ENCODE peak calls at places on chromosomes 4 and X, in eight cellular contexts. P is AG10803, K is fibroblast of lung, A is left ventricle myocardium inferior, E is IMR-90, L is psoas muscle, R is heart left ventricle, D is endothelial cell of umbilical vein. M is an unnamed sample.

GRCh38 chrX:46838482-46838857 is 1.6 kb downstream of the RP2 start:
- DNase-seq in E (peak), D (no peak), R (no peak), A (no peak), L (no peak), P (no peak), K (no peak), M (no peak)

GRCh38 chr4:148935179-148935578 is 493.0 kb upstream of the NR3C2 start:
- DNase-seq in E (no peak), D (no peak), K (no peak), A (no peak), R (no peak), P (no peak), L (no peak), M (no peak)

GRCh38 chr4:5019274-5019673 is at the start of gene CYTL1:
- DNase-seq in A (no peak), L (no peak), K (peak), P (no peak), D (peak), R (no peak), E (no peak), M (no peak)

GRCh38 chrX:47483310-47484268 is 567 bp upstream of the ZNF41 start:
- DNase-seq in K (peak), P (peak), A (peak), R (peak), D (peak), L (peak), E (peak), M (no peak)

GRCh38 chr4:117324851-117325491 is 239.6 kb upstream of the TRAM1L1 start:
- DNase-seq in L (no peak), A (no peak), K (peak), D (no peak), R (no peak), E (peak), P (no peak), M (peak)

GRCh38 chr4:151315212-151315886 is 10.1 kb downstream of the SH3D19 start:
- DNase-seq in P (peak), K (peak), L (no peak), A (no peak), R (no peak), E (no peak), D (peak), M (no peak)

GRCh38 chr4:151215295-151215694 is 61.7 kb upstream of the PRSS48 start:
- DNase-seq in E (no peak), L (no peak), D (peak), K (no peak), A (no peak), P (no peak), R (no peak), M (no peak)

GRCh38 chr4:113293043-113293560 is 243.6 kb downstream of the ANK2 start:
- DNase-seq in R (peak), E (peak), A (no peak), K (peak), L (no peak), P (peak), D (no peak), M (peak)

GRCh38 chr4:120877021-120877420 is 45.5 kb downstream of the PRDM5 start:
- DNase-seq in E (no peak), K (no peak), R (no peak), P (no peak), A (no peak), D (no peak), L (no peak), M (no peak)

GRCh38 chrX:39903937-39904336 is 193.8 kb downstream of the BCOR start:
- DNase-seq in K (peak), L (no peak), P (peak), R (no peak), E (peak), A (no peak), D (no peak), M (no peak)

GRCh38 chr4:38857354-38858096 is 908 bp upstream of the TLR6 start:
- DNase-seq in P (peak), D (peak), A (peak), R (peak), E (peak), K (peak), L (peak), M (peak)

GRCh38 chrX:54807524-54808108 is at the start of gene MAGED2:
- DNase-seq in A (peak), L (peak), D (peak), K (peak), P (peak), E (peak), R (peak), M (no peak)

GRCh38 chr4:170014359-170015008 is 11.7 kb downstream of the MFAP3L start:
- DNase-seq in K (peak), L (no peak), P (peak), E (no peak), D (no peak), A (no peak), R (no peak), M (peak)

GRCh38 chr4:55291227-55291629 is 54.8 kb upstream of the SRD5A3 start:
- DNase-seq in L (peak), K (peak), A (peak), D (no peak), P (peak), E (no peak), R (peak), M (peak)

GRCh38 chr4:186846426-186846825 is 122.8 kb upstream of the FAT1 start:
- DNase-seq in E (peak), L (no peak), R (no peak), A (no peak), P (no peak), K (no peak), D (no peak), M (no peak)

GRCh38 chrX:140355922-140356321 is 148.9 kb downstream of the SOX3 start:
- DNase-seq in L (no peak), R (no peak), E (no peak), P (no peak), K (no peak), A (no peak), D (no peak), M (no peak)

GRCh38 chrX:140360284-140360683 is 144.6 kb downstream of the SOX3 start:
- DNase-seq in A (no peak), D (no peak), P (no peak), R (no peak), K (no peak), L (no peak), E (no peak), M (no peak)

GRCh38 chrX:140354431-140355120 is 150.3 kb downstream of the SOX3 start:
- DNase-seq in A (no peak), E (no peak), R (no peak), D (no peak), L (no peak), P (no peak), K (no peak), M (no peak)
- H3K4me3 ChIP-seq in A (no peak), E (no peak), R (no peak), D (no peak), L (no peak), P (no peak), K (no peak), M (no peak)

GRCh38 chrX:23061116-23061515 is 61.4 kb downstream of the DDX53 start:
- DNase-seq in R (no peak), E (no peak), L (no peak), K (no peak), A (no peak), P (no peak), D (no peak), M (no peak)

GRCh38 chrX:23066588-23067281 is 67.0 kb downstream of the DDX53 start:
- DNase-seq in P (no peak), D (no peak), K (no peak), R (no peak), L (no peak), A (no peak), E (no peak), M (no peak)

GRCh38 chrX:23062359-23062758 is 62.6 kb downstream of the DDX53 start:
- DNase-seq in E (no peak), P (no peak), A (no peak), L (no peak), R (no peak), D (no peak), K (no peak), M (no peak)
- H3K4me3 ChIP-seq in E (no peak), P (no peak), A (no peak), L (no peak), R (no peak), D (no peak), K (no peak), M (no peak)

GRCh38 chrX:155333701-155334100 is 713 bp downstream of the CLIC2 start:
- DNase-seq in L (no peak), A (no peak), R (no peak), D (no peak), E (no peak), K (no peak), P (no peak), M (no peak)
- H3K4me3 ChIP-seq in L (peak), A (peak), R (peak), D (no peak), E (no peak), K (no peak), P (no peak), M (no peak)

GRCh38 chr4:152462715-152463114 is 73.2 kb downstream of the FBXW7 start:
- DNase-seq in L (no peak), R (no peak), P (peak), A (no peak), D (no peak), E (peak), K (peak), M (no peak)
- H3K4me3 ChIP-seq in L (no peak), R (no peak), P (no peak), A (no peak), D (no peak), E (no peak), K (no peak), M (no peak)

DNA sequence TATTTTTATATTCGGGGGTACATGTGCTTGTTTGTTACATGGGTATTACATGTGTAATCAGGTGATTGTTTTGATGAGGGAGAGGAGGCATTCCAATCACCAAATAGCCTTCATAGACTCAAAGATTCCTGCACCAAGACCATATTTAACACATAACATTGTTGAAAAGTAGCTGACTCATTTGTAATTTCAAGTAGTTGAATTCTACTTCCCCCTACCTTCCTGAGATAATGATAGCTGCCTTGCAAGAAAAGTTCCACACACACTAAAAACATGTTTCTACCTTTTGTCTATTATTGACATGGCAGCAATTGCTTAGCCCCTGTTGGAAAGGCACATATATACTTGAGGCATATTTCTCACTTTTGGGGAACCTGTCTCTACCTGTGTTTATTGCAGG is 16.1 kb downstream of the PGAM4 start:
- DNase-seq in A (no peak), L (no peak), P (no peak), E (peak), K (peak), D (peak), R (no peak), M (no peak)
- H3K4me3 ChIP-seq in A (no peak), L (no peak), P (no peak), E (no peak), K (no peak), D (no peak), R (no peak), M (no peak)

DNA sequence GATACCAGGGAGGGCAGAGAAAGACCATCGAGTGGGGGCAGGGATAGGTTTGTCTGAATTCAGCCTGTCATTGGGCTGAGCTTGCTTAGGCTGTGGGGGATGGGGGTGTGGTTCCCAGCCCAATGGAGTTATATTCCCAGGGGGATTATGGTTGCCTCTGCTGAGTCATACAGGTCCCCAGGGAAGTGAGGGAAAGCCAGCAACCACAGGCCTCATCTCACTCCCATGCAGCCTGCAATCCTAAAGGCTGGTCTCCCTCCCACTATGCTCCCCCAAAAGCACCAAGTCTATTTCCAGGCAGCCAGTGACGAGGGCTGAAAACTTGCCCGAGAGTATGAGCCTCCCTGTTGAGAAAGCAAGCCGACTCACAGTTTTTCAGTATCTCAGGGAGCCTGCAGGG is 39.3 kb downstream of the AFM start:
- DNase-seq in P (peak), L (no peak), K (peak), E (peak), A (no peak), R (no peak), D (no peak), M (peak)
- H3K4me3 ChIP-seq in P (no peak), L (no peak), K (no peak), E (no peak), A (no peak), R (no peak), D (no peak), M (no peak)